ENCODE peak calls at places on chromosomes 2 and 18, in seven cellular contexts. P, F, D, W, C, U and L are unnamed samples.

GRCh38 chr2:218332288-218332687 is 24.4 kb upstream of the CATIP start:
- DNase-seq in W (peak; percentile 6), P (no peak), C (no peak), U (no peak), D (no peak), F (no peak), L (no peak)

GRCh38 chr18:22734812-22735627 is 198.1 kb upstream of the RBBP8 start:
- DNase-seq in F (no peak), P (peak; percentile 7), C (no peak), U (no peak), W (peak; percentile 59), D (no peak), L (no peak)

GRCh38 chr2:157172866-157173578 is 84.5 kb upstream of the GALNT5 start:
- DNase-seq in U (no peak), C (no peak), D (no peak), P (peak; percentile 58), W (peak; percentile 43), F (no peak), L (no peak)

GRCh38 chr2:200422071-200422470 is 87.8 kb downstream of the KCTD18 start:
- DNase-seq in W (no peak), D (no peak), C (no peak), P (no peak), F (no peak), U (no peak), L (no peak)

GRCh38 chr2:95391641-95392310 is 10.7 kb upstream of the FAHD2A start:
- DNase-seq in P (no peak), F (no peak), C (no peak), W (peak; percentile 2), U (no peak), D (no peak), L (no peak)

GRCh38 chr2:233700028-233700635 is 7.4 kb downstream of the UGT1A6 start:
- DNase-seq in F (no peak), C (no peak), D (no peak), W (no peak), U (no peak), P (peak; percentile 33), L (peak; percentile 46)

GRCh38 chr2:170425291-170425751 is 247.4 kb downstream of the MYO3B start:
- DNase-seq in U (no peak), C (no peak), D (no peak), F (no peak), P (no peak), W (peak; percentile 23), L (no peak)

GRCh38 chr2:225399509-225399908 is at the start of gene NYAP2:
- DNase-seq in P (no peak), D (no peak), U (no peak), F (no peak), C (no peak), W (no peak), L (no peak)

GRCh38 chr2:232490221-232491138 is 2.8 kb upstream of the ECEL1 start:
- DNase-seq in P (no peak), C (no peak), F (no peak), U (no peak), D (peak; percentile 39), W (no peak), L (no peak)

GRCh38 chr2:37837576-37838335 is 87.3 kb upstream of the RMDN2 start:
- DNase-seq in C (no peak), U (no peak), P (no peak), F (no peak), W (no peak), D (peak; percentile 55), L (no peak)

GRCh38 chr2:216837740-216838139 is 22.1 kb downstream of the TNP1 start:
- DNase-seq in P (no peak), F (no peak), D (no peak), W (no peak), C (no peak), U (no peak), L (no peak)